ENCODE peak calls at places on chromosomes 16 and 17, in seven cellular contexts. J, D, S, A, C, I and N are unnamed samples.

GRCh38 chr17:48616719-48617514 is 1.8 kb upstream of the HOXB8 start:
- DNase-seq in J (no peak), D (no peak), S (no peak), A (no peak), C (no peak), I (no peak), N (no peak)

GRCh38 chr16:82796047-82796446 is 169.3 kb downstream of the CDH13 start:
- DNase-seq in J (no peak), D (no peak), S (no peak), A (no peak), C (no peak), I (no peak), N (no peak)

GRCh38 chr17:81432873-81433451 is 37.7 kb downstream of the BAHCC1 start:
- DNase-seq in J (no peak), D (no peak), S (no peak), A (no peak), C (no peak), I (no peak), N (no peak)

GRCh38 chr17:43530303-43531081 is 15.6 kb downstream of the ETV4 start:
- DNase-seq in J (no peak), D (no peak), S (peak; percentile 70), A (no peak), C (peak; percentile 50), I (peak; percentile 72), N (no peak)

GRCh38 chr16:76956801-76957200 is 234.2 kb upstream of the MON1B start:
- DNase-seq in J (no peak), D (no peak), S (no peak), A (no peak), C (no peak), I (no peak), N (no peak)

GRCh38 chr16:70253291-70254094 is 1.8 kb upstream of the EXOSC6 start:
- DNase-seq in J (peak; percentile 23), D (no peak), S (peak; percentile 70), A (peak; percentile 14), C (peak; percentile 24), I (peak; percentile 40), N (no peak)

GRCh38 chr17:45291170-45291805 is 25.5 kb downstream of the MAP3K14 start:
- DNase-seq in J (no peak), D (no peak), S (no peak), A (peak; percentile 87), C (no peak), I (no peak), N (no peak)

GRCh38 chr17:82242977-82243647 is 14.3 kb downstream of the SLC16A3 start:
- DNase-seq in J (no peak), D (no peak), S (no peak), A (no peak), C (peak; percentile 68), I (peak; percentile 88), N (no peak)

GRCh38 chr17:57557793-57558681 is 187.1 kb downstream of the CCDC182 start:
- DNase-seq in J (no peak), D (no peak), S (no peak), A (peak; percentile 98), C (peak; percentile 63), I (peak; percentile 48), N (no peak)

GRCh38 chr17:38509772-38510423 is 81.6 kb downstream of the ARHGAP23 start:
- DNase-seq in J (no peak), D (no peak), S (peak; percentile 37), A (no peak), C (no peak), I (no peak), N (no peak)

GRCh38 chr16:69610356-69610755 is 44.6 kb downstream of the NFAT5 start:
- DNase-seq in J (no peak), D (no peak), S (no peak), A (no peak), C (no peak), I (peak; percentile 64), N (no peak)

GRCh38 chr17:63519972-63520882 is 2.9 kb upstream of the KCNH6 start:
- DNase-seq in J (no peak), D (no peak), S (no peak), A (no peak), C (no peak), I (no peak), N (no peak)

GRCh38 chr17:76593338-76593737 is 7.7 kb upstream of the ST6GALNAC2 start:
- DNase-seq in J (no peak), D (no peak), S (no peak), A (no peak), C (peak; percentile 15), I (no peak), N (no peak)

GRCh38 chr17:550041-550398 is 164.6 kb downstream of the VPS53 start:
- DNase-seq in J (no peak), D (no peak), S (no peak), A (no peak), C (no peak), I (peak; percentile 17), N (no peak)

GRCh38 chr17:65398036-65398787 is 163.2 kb downstream of the AXIN2 start:
- DNase-seq in J (no peak), D (no peak), S (no peak), A (no peak), C (no peak), I (no peak), N (no peak)

GRCh38 chr17:68296217-68297140 is 5.2 kb downstream of the ARSG start:
- DNase-seq in J (peak; percentile 36), D (no peak), S (no peak), A (peak; percentile 86), C (no peak), I (no peak), N (peak; percentile 69)

GRCh38 chr16:3459401-3460090 is 16.1 kb downstream of the NAA60 start:
- DNase-seq in J (no peak), D (no peak), S (no peak), A (no peak), C (peak; percentile 65), I (no peak), N (peak; percentile 19)

GRCh38 chr17:69607162-69607834 is 192.8 kb downstream of the MAP2K6 start:
- DNase-seq in J (no peak), D (no peak), S (peak; percentile 73), A (peak; percentile 82), C (peak; percentile 72), I (peak; percentile 87), N (peak; percentile 26)

GRCh38 chr16:60929-61878 is 7.6 kb downstream of the SNRNP25 start:
- DNase-seq in J (no peak), D (no peak), S (no peak), A (no peak), C (no peak), I (no peak), N (no peak)

GRCh38 chr17:35243459-35244204 is 760 bp downstream of the SLFN5 start:
- DNase-seq in J (peak; percentile 52), D (peak; percentile 36), S (peak; percentile 42), A (peak; percentile 25), C (peak; percentile 69), I (peak; percentile 72), N (peak; percentile 38)

GRCh38 chr16:87421369-87421912 is 29.3 kb downstream of the MAP1LC3B start:
- DNase-seq in J (no peak), D (no peak), S (no peak), A (no peak), C (no peak), I (no peak), N (no peak)

GRCh38 chr17:43536236-43537088 is 9.7 kb downstream of the ETV4 start:
- DNase-seq in J (no peak), D (no peak), S (no peak), A (peak; percentile 38), C (no peak), I (peak; percentile 79), N (no peak)

GRCh38 chr16:66895697-66895995 is 15.3 kb downstream of the PDP2 start:
- DNase-seq in J (no peak), D (no peak), S (no peak), A (no peak), C (no peak), I (no peak), N (no peak)

GRCh38 chr16:14564881-14565687 is 65.0 kb downstream of the PARN start:
- DNase-seq in J (no peak), D (no peak), S (no peak), A (peak; percentile 37), C (peak; percentile 32), I (peak; percentile 31), N (no peak)

GRCh38 chr17:8056976-8057625 is 18.2 kb downstream of the ALOX15B start:
- DNase-seq in J (no peak), D (no peak), S (no peak), A (no peak), C (no peak), I (no peak), N (no peak)

GRCh38 chr17:81150379-81151038 is 14.8 kb upstream of the PVALEF start:
- DNase-seq in J (no peak), D (no peak), S (no peak), A (no peak), C (no peak), I (no peak), N (no peak)

GRCh38 chr16:2963611-2964415 is at the start of gene KREMEN2:
- DNase-seq in J (peak; percentile 56), D (no peak), S (no peak), A (no peak), C (no peak), I (no peak), N (no peak)